ENCODE peak calls at places on chromosomes 16 and 17, in nine cellular contexts. One of them, this sample, is unnamed. For H3K36me3 and H3K27me3, the result is how much of the 10 kb centered on the place peaks cover.

GRCh38 chr16:4378202-4378666 is 6.6 kb downstream of the VASN start:
- DNase-seq in trophoblast cell: no peak
- DNase-seq in CD8-positive, alpha-beta T cell: no peak
- DNase-seq in thoracic aorta: no peak
- DNase-seq in esophagus muscularis mucosa: no peak
- DNase-seq in SK-N-SH: no peak
- DNase-seq in transverse colon: no peak
- DNase-seq in heart right ventricle: peak
- DNase-seq in neural progenitor cell: no peak
- DNase-seq in this sample: no peak

GRCh38 chr17:44556114-44556853 is 1.0 kb upstream of the FZD2 start:
- DNase-seq in trophoblast cell: no peak
- DNase-seq in CD8-positive, alpha-beta T cell: no peak
- DNase-seq in thoracic aorta: no peak
- DNase-seq in esophagus muscularis mucosa: no peak
- DNase-seq in SK-N-SH: peak
- DNase-seq in transverse colon: peak
- DNase-seq in heart right ventricle: peak
- DNase-seq in neural progenitor cell: peak
- DNase-seq in this sample: peak

GRCh38 chr17:81309140-81309858 is 14.2 kb upstream of the SLC38A10 start:
- DNase-seq in trophoblast cell: peak
- DNase-seq in CD8-positive, alpha-beta T cell: no peak
- DNase-seq in thoracic aorta: peak
- DNase-seq in esophagus muscularis mucosa: peak
- DNase-seq in SK-N-SH: peak
- DNase-seq in transverse colon: peak
- DNase-seq in heart right ventricle: peak
- DNase-seq in neural progenitor cell: peak
- DNase-seq in this sample: peak

GRCh38 chr16:85426806-85427205 is 186.3 kb upstream of the GSE1 start:
- DNase-seq in trophoblast cell: no peak
- DNase-seq in CD8-positive, alpha-beta T cell: no peak
- DNase-seq in thoracic aorta: no peak
- DNase-seq in esophagus muscularis mucosa: no peak
- DNase-seq in SK-N-SH: no peak
- DNase-seq in transverse colon: no peak
- DNase-seq in heart right ventricle: no peak
- DNase-seq in neural progenitor cell: no peak
- DNase-seq in this sample: no peak

GRCh38 chr17:43723697-43724359 is 34.8 kb downstream of the SOST start:
- DNase-seq in trophoblast cell: no peak
- DNase-seq in CD8-positive, alpha-beta T cell: no peak
- DNase-seq in thoracic aorta: no peak
- DNase-seq in esophagus muscularis mucosa: no peak
- DNase-seq in SK-N-SH: no peak
- DNase-seq in transverse colon: no peak
- DNase-seq in heart right ventricle: peak
- DNase-seq in neural progenitor cell: no peak
- DNase-seq in this sample: no peak

GRCh38 chr16:89573826-89574680 is 1.5 kb upstream of the CPNE7 start:
- DNase-seq in trophoblast cell: no peak
- DNase-seq in CD8-positive, alpha-beta T cell: no peak
- DNase-seq in thoracic aorta: no peak
- DNase-seq in esophagus muscularis mucosa: no peak
- DNase-seq in SK-N-SH: no peak
- DNase-seq in transverse colon: no peak
- DNase-seq in heart right ventricle: no peak
- DNase-seq in neural progenitor cell: no peak
- DNase-seq in this sample: no peak

GRCh38 chr17:5555254-5555653 is 29.1 kb downstream of the NLRP1 start:
- DNase-seq in trophoblast cell: no peak
- DNase-seq in CD8-positive, alpha-beta T cell: no peak
- DNase-seq in thoracic aorta: no peak
- DNase-seq in esophagus muscularis mucosa: peak
- DNase-seq in SK-N-SH: no peak
- DNase-seq in transverse colon: no peak
- DNase-seq in heart right ventricle: no peak
- DNase-seq in neural progenitor cell: no peak
- DNase-seq in this sample: no peak

GRCh38 chr16:4244254-4244812 is 2.5 kb upstream of the SRL start:
- DNase-seq in trophoblast cell: no peak
- DNase-seq in CD8-positive, alpha-beta T cell: no peak
- DNase-seq in thoracic aorta: no peak
- DNase-seq in esophagus muscularis mucosa: no peak
- DNase-seq in SK-N-SH: no peak
- DNase-seq in transverse colon: no peak
- DNase-seq in heart right ventricle: no peak
- DNase-seq in neural progenitor cell: peak
- DNase-seq in this sample: peak

GRCh38 chr17:72115789-72116520 is 4.9 kb upstream of the SOX9 start:
- DNase-seq in trophoblast cell: no peak
- DNase-seq in CD8-positive, alpha-beta T cell: no peak
- DNase-seq in thoracic aorta: no peak
- DNase-seq in esophagus muscularis mucosa: no peak
- DNase-seq in SK-N-SH: no peak
- DNase-seq in transverse colon: no peak
- DNase-seq in heart right ventricle: no peak
- DNase-seq in neural progenitor cell: peak
- DNase-seq in this sample: peak

DNA sequence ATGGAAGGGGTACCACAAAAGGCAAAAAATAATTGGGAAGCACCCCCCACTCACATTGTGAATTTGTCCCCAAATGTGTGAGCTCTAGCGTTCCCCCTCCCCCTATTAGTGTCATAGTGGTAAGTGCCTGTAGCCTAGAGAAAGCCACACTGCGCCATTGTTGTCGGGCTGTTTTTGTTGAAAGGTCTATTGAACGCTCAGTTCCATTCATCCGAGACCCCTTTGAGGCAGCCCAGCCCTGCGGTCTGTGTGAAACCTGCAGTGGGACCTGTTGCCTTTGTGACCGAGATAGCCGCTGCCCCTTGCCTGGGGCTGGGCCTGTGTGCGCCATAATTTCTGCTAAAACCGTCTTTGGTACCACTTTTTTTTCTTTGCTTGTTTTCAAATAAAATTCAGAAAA is 3.0 kb downstream of the JPT2 start:
- DNase-seq in trophoblast cell: no peak
- DNase-seq in CD8-positive, alpha-beta T cell: no peak
- DNase-seq in thoracic aorta: no peak
- DNase-seq in esophagus muscularis mucosa: no peak
- DNase-seq in SK-N-SH: no peak
- DNase-seq in transverse colon: no peak
- DNase-seq in heart right ventricle: no peak
- DNase-seq in neural progenitor cell: peak
- DNase-seq in this sample: no peak
- H3K4me3 ChIP-seq in trophoblast cell: no peak
- H3K4me3 ChIP-seq in CD8-positive, alpha-beta T cell: no peak
- H3K4me3 ChIP-seq in thoracic aorta: no peak
- H3K4me3 ChIP-seq in esophagus muscularis mucosa: no peak
- H3K4me3 ChIP-seq in SK-N-SH: no peak
- H3K4me3 ChIP-seq in transverse colon: no peak
- H3K4me3 ChIP-seq in heart right ventricle: no peak
- H3K4me3 ChIP-seq in neural progenitor cell: peak
- H3K4me3 ChIP-seq in this sample: no peak

GRCh38 chr17:37824534-37825485 is 80.0 kb upstream of the HNF1B start:
- DNase-seq in trophoblast cell: no peak
- DNase-seq in CD8-positive, alpha-beta T cell: no peak
- DNase-seq in thoracic aorta: no peak
- DNase-seq in esophagus muscularis mucosa: no peak
- DNase-seq in SK-N-SH: no peak
- DNase-seq in transverse colon: no peak
- DNase-seq in heart right ventricle: no peak
- DNase-seq in neural progenitor cell: no peak
- DNase-seq in this sample: peak
- H3K36me3 ChIP-seq in trophoblast cell: under half
- H3K36me3 ChIP-seq in CD8-positive, alpha-beta T cell: under half
- H3K36me3 ChIP-seq in thoracic aorta: under half
- H3K36me3 ChIP-seq in esophagus muscularis mucosa: under half
- H3K36me3 ChIP-seq in SK-N-SH: under half
- H3K36me3 ChIP-seq in transverse colon: under half
- H3K36me3 ChIP-seq in heart right ventricle: under half
- H3K36me3 ChIP-seq in neural progenitor cell: under half
- H3K36me3 ChIP-seq in this sample: under half

GRCh38 chr17:48459070-48459469 is 29.1 kb upstream of the SKAP1 start:
- DNase-seq in trophoblast cell: no peak
- DNase-seq in CD8-positive, alpha-beta T cell: no peak
- DNase-seq in thoracic aorta: no peak
- DNase-seq in esophagus muscularis mucosa: no peak
- DNase-seq in SK-N-SH: no peak
- DNase-seq in transverse colon: no peak
- DNase-seq in heart right ventricle: no peak
- DNase-seq in neural progenitor cell: no peak
- DNase-seq in this sample: no peak

GRCh38 chr17:48462946-48463345 is 32.9 kb upstream of the SKAP1 start:
- DNase-seq in trophoblast cell: no peak
- DNase-seq in CD8-positive, alpha-beta T cell: no peak
- DNase-seq in thoracic aorta: no peak
- DNase-seq in esophagus muscularis mucosa: no peak
- DNase-seq in SK-N-SH: no peak
- DNase-seq in transverse colon: no peak
- DNase-seq in heart right ventricle: no peak
- DNase-seq in neural progenitor cell: no peak
- DNase-seq in this sample: no peak

GRCh38 chr17:48456584-48456983 is 26.6 kb upstream of the SKAP1 start:
- DNase-seq in trophoblast cell: peak
- DNase-seq in CD8-positive, alpha-beta T cell: no peak
- DNase-seq in thoracic aorta: no peak
- DNase-seq in esophagus muscularis mucosa: no peak
- DNase-seq in SK-N-SH: no peak
- DNase-seq in transverse colon: no peak
- DNase-seq in heart right ventricle: no peak
- DNase-seq in neural progenitor cell: peak
- DNase-seq in this sample: no peak

GRCh38 chr17:48457080-48457836 is 27.2 kb upstream of the SKAP1 start:
- DNase-seq in trophoblast cell: peak
- DNase-seq in CD8-positive, alpha-beta T cell: peak
- DNase-seq in thoracic aorta: no peak
- DNase-seq in esophagus muscularis mucosa: no peak
- DNase-seq in SK-N-SH: peak
- DNase-seq in transverse colon: peak
- DNase-seq in heart right ventricle: peak
- DNase-seq in neural progenitor cell: peak
- DNase-seq in this sample: peak

GRCh38 chr17:48460055-48460454 is 30.0 kb upstream of the SKAP1 start:
- DNase-seq in trophoblast cell: no peak
- DNase-seq in CD8-positive, alpha-beta T cell: no peak
- DNase-seq in thoracic aorta: no peak
- DNase-seq in esophagus muscularis mucosa: no peak
- DNase-seq in SK-N-SH: no peak
- DNase-seq in transverse colon: no peak
- DNase-seq in heart right ventricle: no peak
- DNase-seq in neural progenitor cell: no peak
- DNase-seq in this sample: no peak
- H3K27me3 ChIP-seq in trophoblast cell: under half
- H3K27me3 ChIP-seq in CD8-positive, alpha-beta T cell: under half
- H3K27me3 ChIP-seq in thoracic aorta: under half
- H3K27me3 ChIP-seq in esophagus muscularis mucosa: under half
- H3K27me3 ChIP-seq in SK-N-SH: half or more
- H3K27me3 ChIP-seq in transverse colon: under half
- H3K27me3 ChIP-seq in heart right ventricle: half or more
- H3K27me3 ChIP-seq in neural progenitor cell: half or more
- H3K27me3 ChIP-seq in this sample: under half

DNA sequence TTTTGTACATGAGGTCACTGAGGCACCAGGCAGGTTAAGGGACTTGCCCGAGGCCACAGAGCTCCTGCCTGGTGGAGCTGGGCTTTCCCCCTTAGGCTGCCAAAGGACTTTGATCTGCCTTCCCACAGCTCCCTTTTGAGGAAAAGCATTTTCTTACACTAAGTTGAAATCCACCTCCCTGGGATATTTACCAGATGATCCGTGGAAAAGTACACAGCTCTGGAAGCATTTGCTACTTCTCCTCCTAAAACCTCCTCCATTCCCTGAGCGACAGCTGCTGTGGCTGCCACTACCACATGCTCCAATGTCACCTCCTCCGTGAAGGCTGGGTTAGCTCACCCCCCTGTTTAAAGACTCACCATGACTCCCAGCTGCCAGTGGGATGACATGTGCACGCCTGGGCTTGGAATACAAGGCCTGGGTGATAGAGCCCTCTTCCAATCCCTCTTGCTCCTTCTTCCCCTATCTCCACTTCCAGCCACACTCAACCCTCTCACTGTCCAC is 1.2 kb upstream of the MPRIP start:
- DNase-seq in trophoblast cell: peak
- DNase-seq in CD8-positive, alpha-beta T cell: no peak
- DNase-seq in thoracic aorta: no peak
- DNase-seq in esophagus muscularis mucosa: no peak
- DNase-seq in SK-N-SH: no peak
- DNase-seq in transverse colon: no peak
- DNase-seq in heart right ventricle: no peak
- DNase-seq in neural progenitor cell: no peak
- DNase-seq in this sample: peak
- H3K4me3 ChIP-seq in trophoblast cell: no peak
- H3K4me3 ChIP-seq in CD8-positive, alpha-beta T cell: no peak
- H3K4me3 ChIP-seq in thoracic aorta: no peak
- H3K4me3 ChIP-seq in esophagus muscularis mucosa: no peak
- H3K4me3 ChIP-seq in SK-N-SH: peak
- H3K4me3 ChIP-seq in transverse colon: no peak
- H3K4me3 ChIP-seq in heart right ventricle: no peak
- H3K4me3 ChIP-seq in neural progenitor cell: peak
- H3K4me3 ChIP-seq in this sample: no peak

GRCh38 chr17:76086384-76086783 is 7.4 kb downstream of the ZACN start:
- DNase-seq in trophoblast cell: no peak
- DNase-seq in CD8-positive, alpha-beta T cell: no peak
- DNase-seq in thoracic aorta: no peak
- DNase-seq in esophagus muscularis mucosa: no peak
- DNase-seq in SK-N-SH: peak
- DNase-seq in transverse colon: no peak
- DNase-seq in heart right ventricle: no peak
- DNase-seq in neural progenitor cell: no peak
- DNase-seq in this sample: peak
- H3K36me3 ChIP-seq in trophoblast cell: half or more
- H3K36me3 ChIP-seq in CD8-positive, alpha-beta T cell: half or more
- H3K36me3 ChIP-seq in thoracic aorta: half or more
- H3K36me3 ChIP-seq in esophagus muscularis mucosa: half or more
- H3K36me3 ChIP-seq in SK-N-SH: half or more
- H3K36me3 ChIP-seq in transverse colon: under half
- H3K36me3 ChIP-seq in heart right ventricle: under half
- H3K36me3 ChIP-seq in neural progenitor cell: under half
- H3K36me3 ChIP-seq in this sample: under half

GRCh38 chr17:39631403-39631802 is 4.7 kb downstream of the PPP1R1B start:
- DNase-seq in trophoblast cell: no peak
- DNase-seq in CD8-positive, alpha-beta T cell: no peak
- DNase-seq in thoracic aorta: no peak
- DNase-seq in esophagus muscularis mucosa: no peak
- DNase-seq in SK-N-SH: no peak
- DNase-seq in transverse colon: peak
- DNase-seq in heart right ventricle: no peak
- DNase-seq in neural progenitor cell: no peak
- DNase-seq in this sample: peak
- H3K27me3 ChIP-seq in trophoblast cell: under half
- H3K27me3 ChIP-seq in CD8-positive, alpha-beta T cell: under half
- H3K27me3 ChIP-seq in thoracic aorta: under half
- H3K27me3 ChIP-seq in esophagus muscularis mucosa: under half
- H3K27me3 ChIP-seq in SK-N-SH: under half
- H3K27me3 ChIP-seq in transverse colon: under half
- H3K27me3 ChIP-seq in heart right ventricle: under half
- H3K27me3 ChIP-seq in neural progenitor cell: under half
- H3K27me3 ChIP-seq in this sample: under half

This sample was measured in H7.